ENCODE peak calls at places on chromosomes 13 and 19, in nine cellular contexts. One of them, this sample, is unnamed.

GRCh38 chr13:110262494-110262893 is 44.5 kb downstream of the COL4A1 start:
- DNase-seq in neural progenitor cell: peak; percentile 58
- DNase-seq in endothelial cell of umbilical vein: peak; percentile 77
- DNase-seq in psoas muscle: no peak
- DNase-seq in fibroblast of mammary gland: no peak
- DNase-seq in cardiac fibroblast: no peak
- DNase-seq in left ventricle myocardium inferior: no peak
- DNase-seq in CD4-positive, CD25-positive, alpha-beta regulatory T cell: no peak
- DNase-seq in brain microvascular endothelial cell: no peak
- DNase-seq in this sample: no peak

GRCh38 chr13:94176576-94176975 is 302.9 kb downstream of the DCT start:
- DNase-seq in neural progenitor cell: no peak
- DNase-seq in endothelial cell of umbilical vein: no peak
- DNase-seq in psoas muscle: no peak
- DNase-seq in fibroblast of mammary gland: peak; percentile 75
- DNase-seq in cardiac fibroblast: no peak
- DNase-seq in left ventricle myocardium inferior: no peak
- DNase-seq in CD4-positive, CD25-positive, alpha-beta regulatory T cell: no peak
- DNase-seq in brain microvascular endothelial cell: no peak
- DNase-seq in this sample: no peak

GRCh38 chr13:26872444-26873173 is 112.0 kb upstream of the GPR12 start:
- DNase-seq in neural progenitor cell: peak; percentile 87
- DNase-seq in endothelial cell of umbilical vein: peak; percentile 29
- DNase-seq in psoas muscle: peak; percentile 41
- DNase-seq in fibroblast of mammary gland: peak; percentile 48
- DNase-seq in cardiac fibroblast: peak; percentile 48
- DNase-seq in left ventricle myocardium inferior: peak; percentile 46
- DNase-seq in CD4-positive, CD25-positive, alpha-beta regulatory T cell: peak; percentile 43
- DNase-seq in brain microvascular endothelial cell: peak; percentile 21
- DNase-seq in this sample: no peak

GRCh38 chr19:19956431-19957075 is 55.8 kb downstream of the ZNF93 start:
- DNase-seq in neural progenitor cell: peak; percentile 87
- DNase-seq in endothelial cell of umbilical vein: no peak
- DNase-seq in psoas muscle: no peak
- DNase-seq in fibroblast of mammary gland: no peak
- DNase-seq in cardiac fibroblast: no peak
- DNase-seq in left ventricle myocardium inferior: no peak
- DNase-seq in CD4-positive, CD25-positive, alpha-beta regulatory T cell: no peak
- DNase-seq in brain microvascular endothelial cell: no peak
- DNase-seq in this sample: no peak

GRCh38 chr13:38530492-38530891 is 156.4 kb upstream of the FREM2 start:
- DNase-seq in neural progenitor cell: no peak
- DNase-seq in endothelial cell of umbilical vein: no peak
- DNase-seq in psoas muscle: no peak
- DNase-seq in fibroblast of mammary gland: peak; percentile 25
- DNase-seq in cardiac fibroblast: peak; percentile 43
- DNase-seq in left ventricle myocardium inferior: no peak
- DNase-seq in CD4-positive, CD25-positive, alpha-beta regulatory T cell: no peak
- DNase-seq in brain microvascular endothelial cell: no peak
- DNase-seq in this sample: no peak

GRCh38 chr13:50326746-50327145 is 311.5 kb downstream of the KCNRG start:
- DNase-seq in neural progenitor cell: no peak
- DNase-seq in endothelial cell of umbilical vein: no peak
- DNase-seq in psoas muscle: no peak
- DNase-seq in fibroblast of mammary gland: no peak
- DNase-seq in cardiac fibroblast: no peak
- DNase-seq in left ventricle myocardium inferior: no peak
- DNase-seq in CD4-positive, CD25-positive, alpha-beta regulatory T cell: no peak
- DNase-seq in brain microvascular endothelial cell: no peak
- DNase-seq in this sample: no peak

GRCh38 chr19:33418461-33418860 is 45.0 kb downstream of the CEBPG start:
- DNase-seq in neural progenitor cell: no peak
- DNase-seq in endothelial cell of umbilical vein: no peak
- DNase-seq in psoas muscle: no peak
- DNase-seq in fibroblast of mammary gland: no peak
- DNase-seq in cardiac fibroblast: no peak
- DNase-seq in left ventricle myocardium inferior: no peak
- DNase-seq in CD4-positive, CD25-positive, alpha-beta regulatory T cell: no peak
- DNase-seq in brain microvascular endothelial cell: no peak
- DNase-seq in this sample: no peak

GRCh38 chr19:39709026-39709872 is 5.0 kb downstream of the LGALS14 start:
- DNase-seq in neural progenitor cell: no peak
- DNase-seq in endothelial cell of umbilical vein: no peak
- DNase-seq in psoas muscle: no peak
- DNase-seq in fibroblast of mammary gland: no peak
- DNase-seq in cardiac fibroblast: no peak
- DNase-seq in left ventricle myocardium inferior: no peak
- DNase-seq in CD4-positive, CD25-positive, alpha-beta regulatory T cell: no peak
- DNase-seq in brain microvascular endothelial cell: no peak
- DNase-seq in this sample: no peak

GRCh38 chr13:112726018-112726767 is 36.4 kb downstream of the ATP11A start:
- DNase-seq in neural progenitor cell: no peak
- DNase-seq in endothelial cell of umbilical vein: no peak
- DNase-seq in psoas muscle: no peak
- DNase-seq in fibroblast of mammary gland: no peak
- DNase-seq in cardiac fibroblast: no peak
- DNase-seq in left ventricle myocardium inferior: no peak
- DNase-seq in CD4-positive, CD25-positive, alpha-beta regulatory T cell: no peak
- DNase-seq in brain microvascular endothelial cell: no peak
- DNase-seq in this sample: no peak

GRCh38 chr19:28009696-28010095 is 1203.3 kb downstream of the UQCRFS1 start:
- DNase-seq in neural progenitor cell: no peak
- DNase-seq in endothelial cell of umbilical vein: no peak
- DNase-seq in psoas muscle: no peak
- DNase-seq in fibroblast of mammary gland: no peak
- DNase-seq in cardiac fibroblast: no peak
- DNase-seq in left ventricle myocardium inferior: no peak
- DNase-seq in CD4-positive, CD25-positive, alpha-beta regulatory T cell: no peak
- DNase-seq in brain microvascular endothelial cell: no peak
- DNase-seq in this sample: no peak

GRCh38 chr13:33034061-33034460 is 17.8 kb downstream of the KL start:
- DNase-seq in neural progenitor cell: no peak
- DNase-seq in endothelial cell of umbilical vein: no peak
- DNase-seq in psoas muscle: no peak
- DNase-seq in fibroblast of mammary gland: no peak
- DNase-seq in cardiac fibroblast: no peak
- DNase-seq in left ventricle myocardium inferior: no peak
- DNase-seq in CD4-positive, CD25-positive, alpha-beta regulatory T cell: no peak
- DNase-seq in brain microvascular endothelial cell: no peak
- DNase-seq in this sample: no peak

GRCh38 chr19:8311461-8312260 is 3.5 kb upstream of the CD320 start:
- DNase-seq in neural progenitor cell: no peak
- DNase-seq in endothelial cell of umbilical vein: peak; percentile 47
- DNase-seq in psoas muscle: peak; percentile 40
- DNase-seq in fibroblast of mammary gland: no peak
- DNase-seq in cardiac fibroblast: no peak
- DNase-seq in left ventricle myocardium inferior: peak; percentile 47
- DNase-seq in CD4-positive, CD25-positive, alpha-beta regulatory T cell: no peak
- DNase-seq in brain microvascular endothelial cell: no peak
- DNase-seq in this sample: peak; percentile 73

GRCh38 chr13:30303269-30303668 is 4.1 kb downstream of the KATNAL1 start:
- DNase-seq in neural progenitor cell: no peak
- DNase-seq in endothelial cell of umbilical vein: no peak
- DNase-seq in psoas muscle: no peak
- DNase-seq in fibroblast of mammary gland: no peak
- DNase-seq in cardiac fibroblast: peak; percentile 30
- DNase-seq in left ventricle myocardium inferior: no peak
- DNase-seq in CD4-positive, CD25-positive, alpha-beta regulatory T cell: no peak
- DNase-seq in brain microvascular endothelial cell: no peak
- DNase-seq in this sample: no peak

GRCh38 chr13:32117696-32118095 is 86.1 kb downstream of the FRY start:
- DNase-seq in neural progenitor cell: no peak
- DNase-seq in endothelial cell of umbilical vein: no peak
- DNase-seq in psoas muscle: peak; percentile 45
- DNase-seq in fibroblast of mammary gland: no peak
- DNase-seq in cardiac fibroblast: no peak
- DNase-seq in left ventricle myocardium inferior: peak; percentile 58
- DNase-seq in CD4-positive, CD25-positive, alpha-beta regulatory T cell: no peak
- DNase-seq in brain microvascular endothelial cell: no peak
- DNase-seq in this sample: no peak

GRCh38 chr19:17511724-17512573 is 500 bp downstream of the PGLS start:
- DNase-seq in neural progenitor cell: peak; percentile 88
- DNase-seq in endothelial cell of umbilical vein: peak; percentile 84
- DNase-seq in psoas muscle: peak; percentile 90
- DNase-seq in fibroblast of mammary gland: peak; percentile 82
- DNase-seq in cardiac fibroblast: peak; percentile 85
- DNase-seq in left ventricle myocardium inferior: peak; percentile 89
- DNase-seq in CD4-positive, CD25-positive, alpha-beta regulatory T cell: peak; percentile 92
- DNase-seq in brain microvascular endothelial cell: peak; percentile 59
- DNase-seq in this sample: peak; percentile 90

GRCh38 chr19:6590458-6591319 is at the start of gene CD70:
- DNase-seq in neural progenitor cell: peak; percentile 80
- DNase-seq in endothelial cell of umbilical vein: no peak
- DNase-seq in psoas muscle: peak; percentile 29
- DNase-seq in fibroblast of mammary gland: no peak
- DNase-seq in cardiac fibroblast: no peak
- DNase-seq in left ventricle myocardium inferior: no peak
- DNase-seq in CD4-positive, CD25-positive, alpha-beta regulatory T cell: peak; percentile 77
- DNase-seq in brain microvascular endothelial cell: no peak
- DNase-seq in this sample: peak; percentile 40

GRCh38 chr13:21735621-21736401 is 64.9 kb downstream of the FGF9 start:
- DNase-seq in neural progenitor cell: no peak
- DNase-seq in endothelial cell of umbilical vein: no peak
- DNase-seq in psoas muscle: no peak
- DNase-seq in fibroblast of mammary gland: no peak
- DNase-seq in cardiac fibroblast: no peak
- DNase-seq in left ventricle myocardium inferior: peak; percentile 24
- DNase-seq in CD4-positive, CD25-positive, alpha-beta regulatory T cell: no peak
- DNase-seq in brain microvascular endothelial cell: no peak
- DNase-seq in this sample: no peak

GRCh38 chr19:36245210-36246005 is 30.5 kb downstream of the ZNF146 start:
- DNase-seq in neural progenitor cell: peak; percentile 87
- DNase-seq in endothelial cell of umbilical vein: no peak
- DNase-seq in psoas muscle: no peak
- DNase-seq in fibroblast of mammary gland: no peak
- DNase-seq in cardiac fibroblast: no peak
- DNase-seq in left ventricle myocardium inferior: no peak
- DNase-seq in CD4-positive, CD25-positive, alpha-beta regulatory T cell: no peak
- DNase-seq in brain microvascular endothelial cell: no peak
- DNase-seq in this sample: no peak
- H3K4me3 ChIP-seq in neural progenitor cell: peak overlapping the region; percentile 62
- H3K4me3 ChIP-seq in endothelial cell of umbilical vein: no peak overlapping the region
- H3K4me3 ChIP-seq in psoas muscle: peak overlapping the region; percentile 55
- H3K4me3 ChIP-seq in fibroblast of mammary gland: peak overlapping the region; percentile 22
- H3K4me3 ChIP-seq in cardiac fibroblast: peak overlapping the region; percentile 0
- H3K4me3 ChIP-seq in left ventricle myocardium inferior: peak overlapping the region; percentile 64
- H3K4me3 ChIP-seq in CD4-positive, CD25-positive, alpha-beta regulatory T cell: no peak overlapping the region
- H3K4me3 ChIP-seq in brain microvascular endothelial cell: peak overlapping the region; percentile 36
- H3K4me3 ChIP-seq in this sample: no peak overlapping the region

DNA sequence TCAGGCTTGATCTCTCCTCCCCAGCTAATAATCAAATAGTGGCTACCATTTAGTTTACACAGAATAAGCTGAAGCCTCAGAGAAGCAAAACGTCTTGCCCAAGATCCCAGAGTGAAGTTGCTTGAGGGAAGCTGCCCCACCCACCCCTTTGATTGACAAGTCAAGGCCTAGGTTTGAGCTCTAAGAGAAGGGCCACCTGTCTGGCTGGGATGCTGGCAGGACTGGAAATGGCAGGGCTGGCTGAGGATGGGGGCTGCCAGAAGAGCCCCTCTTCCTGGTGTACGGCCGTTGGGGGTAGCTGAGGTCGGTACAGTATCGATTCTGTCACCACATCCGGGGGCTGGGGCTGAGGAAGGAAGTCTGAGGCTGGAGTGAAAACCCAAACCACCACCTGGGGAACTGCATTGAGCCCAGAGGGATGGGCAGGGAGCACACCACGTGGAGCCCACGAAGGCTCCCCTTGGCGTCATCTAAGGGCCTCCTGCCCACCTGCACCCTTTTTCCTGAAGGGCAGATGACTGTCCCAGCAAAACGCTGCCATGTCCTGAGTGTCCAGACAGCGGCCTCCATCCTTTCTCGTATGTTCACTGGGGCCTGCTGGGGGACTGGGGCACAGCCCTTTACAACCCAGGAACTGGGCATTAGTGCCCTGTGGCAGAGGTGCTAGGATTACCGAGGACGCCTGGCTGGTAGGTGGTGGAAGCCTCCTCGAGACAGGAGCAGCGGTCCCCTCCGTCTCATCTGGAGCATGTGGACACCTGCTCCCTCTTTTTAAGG is 1.4 kb upstream of the PRKD2 start:
- DNase-seq in neural progenitor cell: peak; percentile 30
- DNase-seq in endothelial cell of umbilical vein: no peak
- DNase-seq in psoas muscle: no peak
- DNase-seq in fibroblast of mammary gland: no peak
- DNase-seq in cardiac fibroblast: no peak
- DNase-seq in left ventricle myocardium inferior: no peak
- DNase-seq in CD4-positive, CD25-positive, alpha-beta regulatory T cell: peak; percentile 85
- DNase-seq in brain microvascular endothelial cell: no peak
- DNase-seq in this sample: peak; percentile 58
- H3K4me3 ChIP-seq in neural progenitor cell: no peak overlapping the region
- H3K4me3 ChIP-seq in endothelial cell of umbilical vein: no peak overlapping the region
- H3K4me3 ChIP-seq in psoas muscle: no peak overlapping the region
- H3K4me3 ChIP-seq in fibroblast of mammary gland: no peak overlapping the region
- H3K4me3 ChIP-seq in cardiac fibroblast: no peak overlapping the region
- H3K4me3 ChIP-seq in left ventricle myocardium inferior: peak overlapping the region; percentile 87
- H3K4me3 ChIP-seq in CD4-positive, CD25-positive, alpha-beta regulatory T cell: peak overlapping the region; percentile 84
- H3K4me3 ChIP-seq in brain microvascular endothelial cell: no peak overlapping the region
- H3K4me3 ChIP-seq in this sample: no peak overlapping the region

DNA sequence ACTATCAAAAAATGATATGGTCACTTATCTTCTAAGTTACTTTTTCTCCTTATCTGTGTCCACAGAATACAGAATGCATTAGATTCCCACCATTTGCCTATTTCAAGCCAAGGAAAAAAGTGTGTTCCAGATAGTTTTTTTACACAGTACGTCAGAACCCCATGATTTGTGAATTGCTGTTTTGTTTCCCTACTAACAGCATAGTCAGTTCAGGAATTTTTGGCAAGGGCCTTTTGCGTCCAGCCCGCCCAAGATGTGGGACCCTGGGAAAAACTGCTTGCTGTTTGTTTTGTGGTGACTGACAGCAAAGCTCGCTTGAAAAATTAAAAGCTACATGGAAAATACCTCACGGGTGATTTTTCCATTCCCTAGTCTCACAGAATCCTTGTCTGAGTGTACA is 20.4 kb upstream of the FAM216B start:
- DNase-seq in neural progenitor cell: no peak
- DNase-seq in endothelial cell of umbilical vein: no peak
- DNase-seq in psoas muscle: no peak
- DNase-seq in fibroblast of mammary gland: peak; percentile 71
- DNase-seq in cardiac fibroblast: peak; percentile 70
- DNase-seq in left ventricle myocardium inferior: no peak
- DNase-seq in CD4-positive, CD25-positive, alpha-beta regulatory T cell: no peak
- DNase-seq in brain microvascular endothelial cell: peak; percentile 92
- DNase-seq in this sample: no peak
- H3K4me3 ChIP-seq in neural progenitor cell: no peak overlapping the region
- H3K4me3 ChIP-seq in endothelial cell of umbilical vein: no peak overlapping the region
- H3K4me3 ChIP-seq in psoas muscle: no peak overlapping the region
- H3K4me3 ChIP-seq in fibroblast of mammary gland: no peak overlapping the region
- H3K4me3 ChIP-seq in cardiac fibroblast: no peak overlapping the region
- H3K4me3 ChIP-seq in left ventricle myocardium inferior: no peak overlapping the region
- H3K4me3 ChIP-seq in CD4-positive, CD25-positive, alpha-beta regulatory T cell: no peak overlapping the region
- H3K4me3 ChIP-seq in brain microvascular endothelial cell: no peak overlapping the region
- H3K4me3 ChIP-seq in this sample: no peak overlapping the region

DNA sequence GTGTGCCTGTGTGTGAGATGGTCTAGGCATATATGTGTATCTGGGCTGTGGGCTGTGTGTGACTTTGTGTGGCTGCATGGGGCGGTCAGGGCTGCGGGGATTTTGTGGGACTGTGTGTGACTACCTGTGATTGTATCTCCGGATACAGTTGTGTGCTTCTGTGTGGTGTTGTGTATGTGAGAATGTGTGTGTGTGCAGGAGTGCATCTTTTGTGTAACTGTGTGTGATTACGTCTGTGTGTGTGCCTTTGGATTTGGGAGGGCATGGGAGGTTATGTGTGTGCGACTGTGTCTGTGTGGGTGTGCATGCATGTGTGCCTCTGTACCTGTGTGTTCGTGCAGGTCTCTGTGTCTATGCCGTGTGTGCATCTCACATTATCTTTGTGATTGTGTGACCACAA is 7.4 kb downstream of the EHD2 start:
- DNase-seq in neural progenitor cell: no peak
- DNase-seq in endothelial cell of umbilical vein: no peak
- DNase-seq in psoas muscle: no peak
- DNase-seq in fibroblast of mammary gland: no peak
- DNase-seq in cardiac fibroblast: no peak
- DNase-seq in left ventricle myocardium inferior: no peak
- DNase-seq in CD4-positive, CD25-positive, alpha-beta regulatory T cell: no peak
- DNase-seq in brain microvascular endothelial cell: no peak
- DNase-seq in this sample: no peak
- H3K4me3 ChIP-seq in neural progenitor cell: no peak overlapping the region
- H3K4me3 ChIP-seq in endothelial cell of umbilical vein: no peak overlapping the region
- H3K4me3 ChIP-seq in psoas muscle: peak overlapping the region; percentile 41
- H3K4me3 ChIP-seq in fibroblast of mammary gland: no peak overlapping the region
- H3K4me3 ChIP-seq in cardiac fibroblast: no peak overlapping the region
- H3K4me3 ChIP-seq in left ventricle myocardium inferior: peak overlapping the region; percentile 56
- H3K4me3 ChIP-seq in CD4-positive, CD25-positive, alpha-beta regulatory T cell: no peak overlapping the region
- H3K4me3 ChIP-seq in brain microvascular endothelial cell: no peak overlapping the region
- H3K4me3 ChIP-seq in this sample: no peak overlapping the region

This sample was measured in mucosa of descending colon.